ENCODE peak calls at places on chromosomes 11 and 22, in seven cellular contexts. G, Y, O, Z, P, Q and V are unnamed samples.

GRCh38 chr11:61512435-61512834 is 3.9 kb downstream of the LRRC10B start:
- DNase-seq in G (no peak), P (no peak), O (no peak), Y (no peak), Q (no peak), Z (no peak), V (no peak)

GRCh38 chr22:33300165-33300564 is 242.0 kb upstream of the SYN3 start:
- DNase-seq in Z (no peak), O (no peak), P (no peak), Y (no peak), G (no peak), Q (no peak), V (no peak)

GRCh38 chr11:12052676-12053605 is 44.5 kb upstream of the DKK3 start:
- DNase-seq in G (no peak), O (peak; percentile 48), Y (no peak), Z (peak; percentile 16), Q (peak; percentile 57), P (no peak), V (no peak)

GRCh38 chr11:122180435-122180834 is 64.4 kb upstream of the BLID start:
- DNase-seq in Q (no peak), Z (no peak), Y (no peak), O (no peak), P (no peak), G (peak; percentile 98), V (no peak)

GRCh38 chr22:29330753-29331152 is 15.3 kb upstream of the RASL10A start:
- DNase-seq in G (peak; percentile 73), Y (no peak), Z (no peak), P (peak; percentile 48), Q (peak; percentile 47), O (no peak), V (peak; percentile 53)

GRCh38 chr11:31803813-31804438 is 7.2 kb downstream of the PAX6 start:
- DNase-seq in G (no peak), P (no peak), Z (no peak), O (no peak), Q (peak; percentile 30), Y (no peak), V (no peak)

GRCh38 chr11:1782831-1783724 is 19.4 kb upstream of the CTSD start:
- DNase-seq in P (peak; percentile 55), O (no peak), Z (no peak), Q (no peak), G (peak; percentile 86), Y (no peak), V (peak; percentile 75)

GRCh38 chr22:38504731-38505594 is 1.1 kb downstream of the DDX17 start:
- DNase-seq in Q (no peak), Y (peak; percentile 57), Z (peak; percentile 43), O (peak; percentile 66), G (peak; percentile 49), P (peak; percentile 80), V (peak; percentile 83)

GRCh38 chr11:2838091-2838490 is 47.5 kb downstream of the CDKN1C start:
- DNase-seq in O (no peak), Y (no peak), Q (no peak), Z (no peak), G (no peak), P (peak; percentile 37), V (no peak)

GRCh38 chr22:46582281-46582811 is 37.8 kb upstream of the GRAMD4 start:
- DNase-seq in Z (peak; percentile 84), O (no peak), P (no peak), Y (no peak), Q (peak; percentile 23), G (no peak), V (peak; percentile 49)

GRCh38 chr11:15854245-15854644 is 502.1 kb downstream of the SOX6 start:
- DNase-seq in G (no peak), Z (no peak), O (no peak), P (no peak), Y (no peak), Q (no peak), V (no peak)

GRCh38 chr11:12127206-12127898 is 17.0 kb downstream of the MICAL2 start:
- DNase-seq in P (no peak), Z (no peak), Y (no peak), G (no peak), O (no peak), Q (no peak), V (no peak)

GRCh38 chr11:44243633-44244343 is 66.2 kb downstream of the ALX4 start:
- DNase-seq in Y (no peak), P (peak; percentile 17), Q (peak; percentile 73), Z (no peak), G (peak; percentile 34), O (no peak), V (no peak)

GRCh38 chr11:82009133-82009532 is 724.5 kb downstream of the FAM181B start:
- DNase-seq in P (no peak), Z (no peak), O (no peak), G (no peak), Q (no peak), Y (no peak), V (no peak)

GRCh38 chr11:19956228-19956627 is 204.0 kb downstream of the DBX1 start:
- DNase-seq in Z (no peak), Q (no peak), G (peak; percentile 41), Y (no peak), O (no peak), P (peak; percentile 70), V (no peak)

GRCh38 chr22:44098966-44099530 is 74.9 kb downstream of the PARVB start:
- DNase-seq in Y (no peak), Z (no peak), P (no peak), G (no peak), O (no peak), Q (no peak), V (peak; percentile 76)

GRCh38 chr11:37323843-37324242 is 725.8 kb upstream of the RAG2 start:
- DNase-seq in Z (no peak), G (no peak), O (no peak), Q (no peak), Y (no peak), P (no peak), V (no peak)

GRCh38 chr11:128208329-128209220 is 378.8 kb downstream of the ETS1 start:
- DNase-seq in G (peak; percentile 96), O (no peak), Z (no peak), P (peak; percentile 22), Q (no peak), Y (no peak), V (no peak)

GRCh38 chr11:91305402-91305801 is 919.2 kb upstream of the FAT3 start:
- DNase-seq in Q (no peak), G (no peak), P (no peak), Z (no peak), Y (no peak), O (no peak), V (no peak)

GRCh38 chr22:30503551-30503950 is 1.9 kb downstream of the SEC14L4 start:
- DNase-seq in Z (no peak), P (no peak), Y (no peak), Q (no peak), O (no peak), G (no peak), V (no peak)

GRCh38 chr11:119721129-119722120 is 7.6 kb downstream of the NECTIN1 start:
- DNase-seq in P (peak; percentile 48), Y (no peak), Z (peak; percentile 52), O (no peak), Q (peak; percentile 74), G (no peak), V (no peak)

GRCh38 chr11:20373568-20374209 is 10.2 kb downstream of the HTATIP2 start:
- DNase-seq in P (no peak), G (no peak), Z (no peak), Q (no peak), Y (no peak), O (no peak), V (no peak)

GRCh38 chr11:36449566-36450390 is 60.3 kb downstream of the TRAF6 start:
- DNase-seq in Z (no peak), Y (no peak), O (peak; percentile 44), G (peak; percentile 25), P (no peak), Q (peak; percentile 5), V (no peak)

GRCh38 chr11:62791501-62792192 is at the start of gene TMEM223:
- DNase-seq in P (peak; percentile 85), O (peak; percentile 94), Q (peak; percentile 89), Z (peak; percentile 92), Y (peak; percentile 92), G (peak; percentile 75), V (peak; percentile 90)
- TF ChIP-seq CTCF in P (peak; percentile 35), O (no peak), Q (no peak), Z (no peak), Y (no peak), G (no peak), V (peak; percentile 29)

GRCh38 chr11:133790995-133791394 is 54.3 kb downstream of the SPATA19 start:
- DNase-seq in O (no peak), G (no peak), Y (no peak), P (no peak), Q (no peak), Z (no peak), V (no peak)

GRCh38 chr11:133784359-133784758 is 61.0 kb downstream of the SPATA19 start:
- DNase-seq in P (no peak), Z (no peak), Q (no peak), G (no peak), Y (no peak), O (no peak), V (no peak)

GRCh38 chr11:133787379-133788103 is 57.8 kb downstream of the SPATA19 start:
- DNase-seq in O (no peak), Q (peak; percentile 82), Z (no peak), G (no peak), P (peak; percentile 8), Y (no peak), V (no peak)

GRCh38 chr11:133782116-133782725 is 63.1 kb downstream of the SPATA19 start:
- DNase-seq in G (no peak), Q (no peak), Z (no peak), O (no peak), P (no peak), Y (no peak), V (no peak)

GRCh38 chr11:133785795-133786194 is 59.5 kb downstream of the SPATA19 start:
- DNase-seq in Q (no peak), G (no peak), P (no peak), Z (no peak), Y (no peak), O (no peak), V (no peak)
- H3K9me3 ChIP-seq in Q (no peaks in the 10 kb centered on the region), G (no peaks in the 10 kb centered on the region), P (no peaks in the 10 kb centered on the region), Z (no peaks in the 10 kb centered on the region), Y (no peaks in the 10 kb centered on the region), O (no peaks in the 10 kb centered on the region), V (no peaks in the 10 kb centered on the region)

DNA sequence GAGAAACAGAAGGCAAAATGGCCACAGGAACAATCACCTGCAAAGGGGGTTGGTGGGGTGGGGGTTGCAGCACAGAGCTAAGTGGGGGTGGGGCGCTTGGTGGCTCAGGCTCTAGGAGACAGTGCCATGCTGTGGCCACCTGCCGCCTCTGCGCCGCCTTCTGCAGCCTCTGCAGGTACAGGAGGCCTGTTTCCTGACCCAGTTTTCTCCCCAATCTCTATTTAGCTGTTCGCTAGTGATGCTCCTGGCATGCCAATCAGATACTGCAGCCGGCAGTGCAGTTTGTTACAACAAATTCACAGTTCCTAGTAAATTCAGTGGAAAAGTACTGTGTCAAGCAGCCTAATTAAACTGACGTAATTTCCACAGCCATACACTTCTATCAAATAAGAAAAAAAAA is 106.4 kb downstream of the SERGEF start:
- DNase-seq in Y (no peak), Q (peak; percentile 85), Z (no peak), G (no peak), P (no peak), O (no peak), V (peak; percentile 68)
- TF ChIP-seq CTCF in Y (no peak), Q (peak; percentile 77), Z (peak; percentile 11), G (no peak), P (no peak), O (no peak), V (no peak)

DNA sequence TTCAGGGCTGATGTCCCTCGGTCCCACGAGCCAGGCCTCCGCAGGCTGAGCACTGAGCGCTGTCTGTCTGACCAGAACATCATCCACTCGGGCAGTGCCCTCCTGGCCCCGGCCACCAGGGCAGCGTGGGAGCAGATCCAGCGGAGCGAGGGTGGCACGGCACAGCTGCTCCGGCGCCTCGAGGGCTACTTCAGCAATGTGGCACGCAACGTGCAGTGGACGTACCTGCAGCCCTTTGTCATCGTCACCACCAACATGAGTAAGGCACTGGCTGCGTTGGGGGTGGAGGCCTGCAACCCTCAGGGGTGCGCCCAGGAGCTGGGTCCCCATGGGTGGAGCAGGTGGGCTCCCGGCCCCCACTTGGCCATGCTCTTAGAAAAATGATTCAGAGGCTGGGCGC is 49.7 kb upstream of the PRODH start:
- DNase-seq in Z (no peak), O (no peak), Q (no peak), G (no peak), Y (no peak), P (no peak), V (no peak)
- H3K9me3 ChIP-seq in Z (no peaks in the 10 kb centered on the region), O (no peaks in the 10 kb centered on the region), Q (peaks cover 3% of the 10 kb centered on the region), G (no peaks in the 10 kb centered on the region), Y (peaks cover 4% of the 10 kb centered on the region), P (no peaks in the 10 kb centered on the region), V (no peaks in the 10 kb centered on the region)